ENCODE peak calls at places on chromosome 16, in seven cellular contexts. E is central memory CD8-positive, alpha-beta T cell; M is DND-41; K is T-cell; B is RWPE2; G is naive thymus-derived CD4-positive, alpha-beta T cell; V is Panc1. A is an unnamed sample.

GRCh38 chr16:28283798-28284577 is 8.3 kb upstream of the SBK1 start:
- ATAC-seq in E (no peak), M (no peak), K (no peak), B (no peak), G (no peak), V (peak; percentile 39), A (peak; percentile 44)

GRCh38 chr16:67460168-67460567 is 20.8 kb downstream of the ATP6V0D1 start:
- ATAC-seq in E (no peak), M (no peak), K (no peak), B (no peak), G (no peak), V (no peak), A (no peak)

GRCh38 chr16:70725024-70725911 is 39.4 kb upstream of the MTSS2 start:
- ATAC-seq in E (no peak), M (no peak), K (no peak), B (no peak), G (no peak), V (no peak), A (no peak)

GRCh38 chr16:67372664-67373063 is 20.6 kb downstream of the TPPP3 start:
- ATAC-seq in E (no peak), M (no peak), K (no peak), B (peak; percentile 41), G (no peak), V (no peak), A (peak; percentile 78)

GRCh38 chr16:89374393-89374948 is 115.9 kb downstream of the ANKRD11 start:
- ATAC-seq in E (no peak), M (no peak), K (no peak), B (no peak), G (no peak), V (peak; percentile 74), A (peak; percentile 86)

GRCh38 chr16:87496101-87496801 is 3.4 kb upstream of the ZCCHC14 start:
- ATAC-seq in E (peak; percentile 3), M (no peak), K (no peak), B (no peak), G (no peak), V (no peak), A (no peak)

GRCh38 chr16:85126731-85127662 is 14.7 kb upstream of the CIBAR2 start:
- ATAC-seq in E (no peak), M (no peak), K (no peak), B (peak; percentile 26), G (no peak), V (peak; percentile 37), A (peak; percentile 76)

GRCh38 chr16:61131447-61131846 is 904.8 kb downstream of the CDH8 start:
- ATAC-seq in E (no peak), M (no peak), K (no peak), B (no peak), G (no peak), V (no peak), A (no peak)

GRCh38 chr16:15726715-15727114 is 76.7 kb downstream of the NDE1 start:
- ATAC-seq in E (no peak), M (no peak), K (no peak), B (no peak), G (no peak), V (no peak), A (no peak)

GRCh38 chr16:29852654-29853053 is 10.4 kb downstream of the CDIPT start:
- ATAC-seq in E (no peak), M (no peak), K (no peak), B (no peak), G (no peak), V (no peak), A (no peak)

GRCh38 chr16:69348222-69348621 is 3.4 kb downstream of the TMED6 start:
- ATAC-seq in E (no peak), M (no peak), K (no peak), B (no peak), G (no peak), V (no peak), A (no peak)

GRCh38 chr16:66517586-66518263 is 32.2 kb downstream of the TK2 start:
- ATAC-seq in E (no peak), M (no peak), K (no peak), B (no peak), G (no peak), V (no peak), A (no peak)

GRCh38 chr16:58684354-58685083 is at the start of gene SLC38A7:
- ATAC-seq in E (peak; percentile 87), M (peak; percentile 97), K (peak; percentile 99), B (peak; percentile 95), G (peak; percentile 88), V (peak; percentile 99), A (peak; percentile 98)

GRCh38 chr16:46857261-46857962 is 26.4 kb upstream of the C16orf87 start:
- ATAC-seq in E (no peak), M (no peak), K (no peak), B (no peak), G (no peak), V (no peak), A (peak; percentile 78)

GRCh38 chr16:55663770-55664677 is 8.2 kb downstream of the SLC6A2 start:
- ATAC-seq in E (no peak), M (no peak), K (no peak), B (peak; percentile 17), G (no peak), V (no peak), A (no peak)

GRCh38 chr16:84983308-84983707 is 28.0 kb downstream of the ZDHHC7 start:
- ATAC-seq in E (no peak), M (no peak), K (no peak), B (no peak), G (peak; percentile 79), V (peak; percentile 19), A (no peak)

GRCh38 chr16:65285128-65286120 is 163.6 kb upstream of the CDH11 start:
- ATAC-seq in E (no peak), M (no peak), K (no peak), B (no peak), G (no peak), V (no peak), A (peak; percentile 66)

GRCh38 chr16:3861808-3862451 is 18.6 kb downstream of the CREBBP start:
- ATAC-seq in E (no peak), M (no peak), K (peak; percentile 28), B (peak; percentile 64), G (peak; percentile 61), V (no peak), A (peak; percentile 86)

GRCh38 chr16:69405757-69406156 is 18.7 kb upstream of the CYB5B start:
- ATAC-seq in E (no peak), M (no peak), K (no peak), B (no peak), G (no peak), V (no peak), A (no peak)

GRCh38 chr16:69831212-69832123 is 69.3 kb downstream of the WWP2 start:
- ATAC-seq in E (no peak), M (no peak), K (no peak), B (no peak), G (no peak), V (no peak), A (peak; percentile 58)

GRCh38 chr16:81826523-81826922 is 47.4 kb downstream of the PLCG2 start:
- ATAC-seq in E (no peak), M (no peak), K (no peak), B (no peak), G (no peak), V (no peak), A (no peak)

GRCh38 chr16:85788819-85789218 is 10.5 kb downstream of the EMC8 start:
- ATAC-seq in E (no peak), M (no peak), K (no peak), B (no peak), G (no peak), V (no peak), A (no peak)

GRCh38 chr16:22267764-22268163 is 29.4 kb upstream of the POLR3E start:
- ATAC-seq in E (no peak), M (no peak), K (no peak), B (no peak), G (no peak), V (no peak), A (no peak)